ENCODE peak calls at places on chromosomes 11 and 22, in six cellular contexts. J is hepatic stellate cell; T is RWPE1; D is aorta; X is RCC 7860; N is activated CD4-positive, alpha-beta T cell treated with anti-CD3 and anti-CD28 coated beads, Interleukin-2, amount 50 U/mL, for 1 hour. L is an unnamed sample.

GRCh38 chr11:13448876-13449275 is 14.1 kb downstream of the BTBD10 start:
- DNase-seq in X (no peak), D (no peak), N (no peak), J (no peak), T (no peak), L (no peak)

GRCh38 chr11:64849600-64850356 is 5.3 kb upstream of the CDC42BPG start:
- DNase-seq in J (no peak), N (no peak), D (no peak), X (no peak), T (no peak), L (no peak)

GRCh38 chr22:26995222-26995621 is 337.8 kb downstream of the MIAT start:
- DNase-seq in D (no peak), J (no peak), T (no peak), X (no peak), N (no peak), L (no peak)

GRCh38 chr11:46006418-46007070 is 84.1 kb downstream of the LARGE2 start:
- DNase-seq in J (peak), D (no peak), T (peak), X (peak), N (no peak), L (no peak)

GRCh38 chr11:62601114-62601363 is 626 bp downstream of the MTA2 start:
- DNase-seq in J (peak), X (no peak), N (peak), T (no peak), D (peak), L (no peak)

GRCh38 chr22:45511847-45512261 is 9.2 kb downstream of the FBLN1 start:
- DNase-seq in N (no peak), D (peak), J (peak), X (peak), T (no peak), L (peak)

GRCh38 chr11:17221968-17222367 is 14.2 kb upstream of the PIK3C2A start:
- DNase-seq in J (no peak), D (no peak), X (peak), T (no peak), N (no peak), L (no peak)

GRCh38 chr22:47645450-47645914 is 883.0 kb downstream of the TBC1D22A start:
- DNase-seq in X (no peak), N (no peak), J (no peak), D (no peak), T (no peak), L (no peak)

GRCh38 chr22:33007485-33007884 is 50.7 kb downstream of the SYN3 start:
- DNase-seq in X (no peak), N (no peak), D (no peak), T (no peak), J (no peak), L (no peak)

GRCh38 chr11:76744186-76745058 is 38.7 kb upstream of the TSKU start:
- DNase-seq in T (no peak), J (no peak), X (no peak), D (no peak), N (no peak), L (no peak)

GRCh38 chr11:68806931-68807844 is 34.5 kb downstream of the CPT1A start:
- DNase-seq in N (no peak), J (peak), X (peak), D (no peak), T (peak), L (no peak)

GRCh38 chr11:45266693-45267451 is 19.3 kb downstream of the SYT13 start:
- DNase-seq in J (no peak), N (no peak), T (no peak), X (peak), D (no peak), L (no peak)

GRCh38 chr11:7639643-7640025 is 33.7 kb downstream of the CYB5R2 start:
- DNase-seq in J (no peak), D (no peak), T (no peak), N (no peak), X (no peak), L (no peak)

GRCh38 chr11:67439321-67440228 is 2.1 kb upstream of the PTPRCAP start:
- DNase-seq in N (no peak), X (peak), T (no peak), J (peak), D (peak), L (peak)

GRCh38 chr11:13480198-13480597 is 15.6 kb downstream of the PTH start:
- DNase-seq in X (no peak), T (no peak), N (no peak), D (no peak), J (no peak), L (no peak)

GRCh38 chr22:31241936-31242335 is 29.8 kb downstream of the LIMK2 start:
- DNase-seq in T (no peak), J (peak), N (no peak), X (peak), D (no peak), L (no peak)

GRCh38 chr11:47488674-47489394 is 39.9 kb upstream of the RAPSN start:
- DNase-seq in J (no peak), T (no peak), X (no peak), N (no peak), D (no peak), L (no peak)

L was measured in sciatic nerve.